ENCODE peak calls at places on chromosomes 12 and 14, in four cellular contexts. One of them, this sample, is unnamed. For H3K27me3, the result is how much of the 10 kb centered on the place peaks cover.

GRCh38 chr14:69246331-69246730 is 13.6 kb upstream of the GALNT16 start:
- DNase-seq in gastrocnemius medialis: no peak
- DNase-seq in GM23248: no peak
- DNase-seq in neural progenitor cell: peak
- DNase-seq in this sample: no peak

GRCh38 chr12:45669762-45670161 is 59.7 kb upstream of the ARID2 start:
- DNase-seq in GM23248: peak
- DNase-seq in neural progenitor cell: no peak
- DNase-seq in gastrocnemius medialis: peak
- DNase-seq in this sample: no peak

GRCh38 chr12:123933214-123933613 is 39.4 kb downstream of the CCDC92 start:
- DNase-seq in gastrocnemius medialis: no peak
- DNase-seq in neural progenitor cell: no peak
- DNase-seq in GM23248: no peak
- DNase-seq in this sample: no peak

GRCh38 chr12:105955976-105956375 is 182.8 kb downstream of the NUAK1 start:
- DNase-seq in GM23248: no peak
- DNase-seq in gastrocnemius medialis: no peak
- DNase-seq in neural progenitor cell: no peak
- DNase-seq in this sample: no peak

GRCh38 chr12:121709478-121709890 is 3.1 kb upstream of the TMEM120B start:
- DNase-seq in neural progenitor cell: no peak
- DNase-seq in gastrocnemius medialis: no peak
- DNase-seq in GM23248: peak
- DNase-seq in this sample: no peak

GRCh38 chr14:23148596-23149249 is 29.7 kb upstream of the CEBPE start:
- DNase-seq in gastrocnemius medialis: no peak
- DNase-seq in GM23248: peak
- DNase-seq in neural progenitor cell: no peak
- DNase-seq in this sample: no peak

GRCh38 chr12:34401659-34402227 is 379.4 kb downstream of the ALG10 start:
- DNase-seq in GM23248: no peak
- DNase-seq in gastrocnemius medialis: no peak
- DNase-seq in neural progenitor cell: no peak
- DNase-seq in this sample: no peak

GRCh38 chr14:20614038-20614840 is 23.1 kb upstream of the RNASE12 start:
- DNase-seq in GM23248: peak
- DNase-seq in neural progenitor cell: peak
- DNase-seq in gastrocnemius medialis: no peak
- DNase-seq in this sample: no peak

DNA sequence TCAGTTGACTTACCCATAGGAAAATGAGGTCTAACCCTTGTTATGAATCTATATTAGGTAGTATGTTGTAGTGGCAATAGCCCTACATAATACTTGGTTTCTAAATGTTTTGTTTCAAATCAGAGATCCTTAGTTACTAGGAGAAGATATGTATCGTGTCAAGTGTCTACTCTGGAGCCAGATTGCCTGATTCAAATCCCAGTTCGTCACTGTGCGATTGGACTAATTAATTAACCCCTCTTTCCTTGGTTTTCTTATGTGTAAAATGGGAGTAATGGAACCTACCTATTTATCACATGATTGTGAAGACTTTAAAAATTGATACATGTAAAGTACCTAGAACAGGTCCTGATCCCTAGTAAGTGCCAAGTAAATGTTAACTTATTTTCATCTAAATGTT is 1.4 kb downstream of the LETMD1 start:
- DNase-seq in gastrocnemius medialis: no peak
- DNase-seq in neural progenitor cell: no peak
- DNase-seq in GM23248: no peak
- DNase-seq in this sample: no peak
- H3K4me3 ChIP-seq in gastrocnemius medialis: peak
- H3K4me3 ChIP-seq in neural progenitor cell: peak
- H3K4me3 ChIP-seq in GM23248: peak
- H3K4me3 ChIP-seq in this sample: no peak

GRCh38 chr12:2750185-2750584 is 44.6 kb upstream of the FKBP4 start:
- DNase-seq in GM23248: no peak
- DNase-seq in neural progenitor cell: no peak
- DNase-seq in gastrocnemius medialis: no peak
- DNase-seq in this sample: no peak
- H3K27me3 ChIP-seq in GM23248: under half
- H3K27me3 ChIP-seq in neural progenitor cell: under half
- H3K27me3 ChIP-seq in gastrocnemius medialis: under half
- H3K27me3 ChIP-seq in this sample: under half

GRCh38 chr12:113468365-113469223 is 3.1 kb downstream of the LHX5 start:
- DNase-seq in GM23248: no peak
- DNase-seq in gastrocnemius medialis: no peak
- DNase-seq in neural progenitor cell: peak
- DNase-seq in this sample: no peak

GRCh38 chr12:113471619-113472171 is at the start of gene LHX5:
- DNase-seq in neural progenitor cell: peak
- DNase-seq in GM23248: peak
- DNase-seq in gastrocnemius medialis: no peak
- DNase-seq in this sample: no peak

GRCh38 chr12:113470871-113471618 is 626 bp downstream of the LHX5 start:
- DNase-seq in gastrocnemius medialis: no peak
- DNase-seq in neural progenitor cell: peak
- DNase-seq in GM23248: no peak
- DNase-seq in this sample: no peak

GRCh38 chr12:113469224-113469652 is 2.4 kb downstream of the LHX5 start:
- DNase-seq in GM23248: no peak
- DNase-seq in gastrocnemius medialis: no peak
- DNase-seq in neural progenitor cell: no peak
- DNase-seq in this sample: no peak

GRCh38 chr12:113469893-113470743 is 1.6 kb downstream of the LHX5 start:
- DNase-seq in gastrocnemius medialis: no peak
- DNase-seq in neural progenitor cell: peak
- DNase-seq in GM23248: no peak
- DNase-seq in this sample: no peak
- H3K4me3 ChIP-seq in gastrocnemius medialis: no peak
- H3K4me3 ChIP-seq in neural progenitor cell: peak
- H3K4me3 ChIP-seq in GM23248: no peak
- H3K4me3 ChIP-seq in this sample: no peak

GRCh38 chr12:107774349-107775029 is at the start of gene ASCL4:
- DNase-seq in neural progenitor cell: peak
- DNase-seq in gastrocnemius medialis: no peak
- DNase-seq in GM23248: no peak
- DNase-seq in this sample: no peak
- H3K27me3 ChIP-seq in neural progenitor cell: half or more
- H3K27me3 ChIP-seq in gastrocnemius medialis: under half
- H3K27me3 ChIP-seq in GM23248: under half
- H3K27me3 ChIP-seq in this sample: under half